ENCODE peak calls at places on chromosomes 1 and 21, in eight cellular contexts. O, Q, S, E, R, B, D and L are unnamed samples.

GRCh38 chr1:178034676-178035075 is 59.2 kb upstream of the RASAL2 start:
- DNase-seq in R (no peak), O (no peak), S (no peak), E (no peak), Q (no peak), D (no peak), B (no peak), L (no peak)

GRCh38 chr1:39919545-39919944 is 17.8 kb upstream of the MYCL start:
- DNase-seq in R (peak; percentile 37), O (peak; percentile 80), B (peak; percentile 72), S (peak; percentile 12), Q (no peak), E (peak; percentile 100), D (peak; percentile 9), L (peak; percentile 9)

GRCh38 chr1:185704181-185704580 is 30.0 kb upstream of the HMCN1 start:
- DNase-seq in D (no peak), E (no peak), O (no peak), Q (no peak), S (no peak), B (no peak), R (no peak), L (no peak)

GRCh38 chr1:228405200-228405978 is 1.2 kb downstream of the TRIM11 start:
- DNase-seq in O (peak; percentile 23), E (no peak), Q (no peak), R (no peak), B (no peak), D (no peak), S (no peak), L (no peak)

GRCh38 chr1:72227667-72228066 is 54.7 kb downstream of the NEGR1 start:
- DNase-seq in R (no peak), D (no peak), O (no peak), Q (no peak), S (no peak), B (no peak), E (no peak), L (no peak)

GRCh38 chr21:33205476-33205875 is 24.3 kb upstream of the IFNAR2 start:
- DNase-seq in B (no peak), D (no peak), O (peak; percentile 74), E (no peak), R (no peak), Q (no peak), S (no peak), L (no peak)

GRCh38 chr1:32071758-32072621 is 749 bp upstream of the TMEM39B start:
- DNase-seq in Q (no peak), B (no peak), O (peak; percentile 21), E (no peak), D (no peak), S (no peak), R (no peak), L (no peak)

GRCh38 chr1:12549460-12550349 is 68.3 kb downstream of the DHRS3 start:
- DNase-seq in S (no peak), O (no peak), B (no peak), E (peak; percentile 75), R (no peak), Q (no peak), D (no peak), L (no peak)

GRCh38 chr1:9235123-9235513 is 544 bp downstream of the H6PD start:
- DNase-seq in O (no peak), D (no peak), R (peak; percentile 58), E (no peak), B (peak; percentile 42), S (peak; percentile 4), Q (no peak), L (no peak)

GRCh38 chr1:108570128-108570527 is 10.2 kb downstream of the EEIG2 start:
- DNase-seq in S (no peak), O (peak; percentile 50), B (no peak), E (no peak), Q (no peak), R (no peak), D (no peak), L (no peak)

GRCh38 chr1:245673920-245674414 is 519.2 kb downstream of the KIF26B start:
- DNase-seq in Q (no peak), O (peak; percentile 83), R (no peak), E (no peak), B (no peak), D (no peak), S (no peak), L (no peak)

GRCh38 chr1:226762988-226763740 is 24.1 kb upstream of the ITPKB start:
- DNase-seq in O (no peak), B (no peak), R (no peak), D (no peak), S (no peak), Q (no peak), E (no peak), L (no peak)

GRCh38 chr1:212607206-212607923 is 1.2 kb upstream of the ATF3 start:
- DNase-seq in B (no peak), Q (no peak), S (no peak), O (peak; percentile 4), R (peak; percentile 26), D (no peak), E (no peak), L (peak; percentile 3)